ENCODE peak calls at places on chromosome 3, in six cellular contexts. One of them, this sample, is unnamed.

GRCh38 chr3:101066776-101067175 is 73.6 kb upstream of the ABI3BP start:
- DNase-seq in progenitor cell of endocrine pancreas: no peak
- DNase-seq in AG09319: no peak
- DNase-seq in cardiac fibroblast: peak; percentile 76
- DNase-seq in transverse colon: no peak
- DNase-seq in foreskin fibroblast: no peak
- DNase-seq in this sample: no peak

GRCh38 chr3:126288314-126288713 is 68.9 kb downstream of the KLF15 start:
- DNase-seq in foreskin fibroblast: no peak
- DNase-seq in progenitor cell of endocrine pancreas: no peak
- DNase-seq in AG09319: no peak
- DNase-seq in cardiac fibroblast: no peak
- DNase-seq in transverse colon: peak; percentile 31
- DNase-seq in this sample: no peak

GRCh38 chr3:146125946-146126345 is 35.0 kb downstream of the PLOD2 start:
- DNase-seq in cardiac fibroblast: peak; percentile 98
- DNase-seq in progenitor cell of endocrine pancreas: no peak
- DNase-seq in transverse colon: no peak
- DNase-seq in AG09319: peak; percentile 79
- DNase-seq in foreskin fibroblast: peak; percentile 82
- DNase-seq in this sample: no peak

GRCh38 chr3:114799789-114800188 is 347.3 kb downstream of the ZBTB20 start:
- DNase-seq in foreskin fibroblast: no peak
- DNase-seq in AG09319: no peak
- DNase-seq in progenitor cell of endocrine pancreas: no peak
- DNase-seq in transverse colon: no peak
- DNase-seq in cardiac fibroblast: no peak
- DNase-seq in this sample: no peak

GRCh38 chr3:55669133-55669532 is 182.0 kb upstream of the WNT5A start:
- DNase-seq in cardiac fibroblast: no peak
- DNase-seq in foreskin fibroblast: no peak
- DNase-seq in progenitor cell of endocrine pancreas: no peak
- DNase-seq in AG09319: no peak
- DNase-seq in transverse colon: no peak
- DNase-seq in this sample: no peak

GRCh38 chr3:42601898-42602581 is 1.6 kb downstream of the NKTR start:
- DNase-seq in AG09319: no peak
- DNase-seq in progenitor cell of endocrine pancreas: no peak
- DNase-seq in cardiac fibroblast: peak; percentile 21
- DNase-seq in foreskin fibroblast: no peak
- DNase-seq in transverse colon: no peak
- DNase-seq in this sample: no peak

GRCh38 chr3:192186508-192186907 is 540.8 kb downstream of the FGF12 start:
- DNase-seq in progenitor cell of endocrine pancreas: no peak
- DNase-seq in transverse colon: no peak
- DNase-seq in AG09319: no peak
- DNase-seq in foreskin fibroblast: no peak
- DNase-seq in cardiac fibroblast: peak; percentile 9
- DNase-seq in this sample: no peak

GRCh38 chr3:72475258-72476138 is 372.7 kb downstream of the SHQ1 start:
- DNase-seq in AG09319: no peak
- DNase-seq in transverse colon: no peak
- DNase-seq in progenitor cell of endocrine pancreas: no peak
- DNase-seq in foreskin fibroblast: no peak
- DNase-seq in cardiac fibroblast: no peak
- DNase-seq in this sample: no peak

GRCh38 chr3:77303943-77304778 is 264.3 kb downstream of the ROBO2 start:
- DNase-seq in AG09319: no peak
- DNase-seq in cardiac fibroblast: no peak
- DNase-seq in progenitor cell of endocrine pancreas: no peak
- DNase-seq in transverse colon: no peak
- DNase-seq in foreskin fibroblast: no peak
- DNase-seq in this sample: no peak

GRCh38 chr3:87052499-87053260 is 61.7 kb upstream of the VGLL3 start:
- DNase-seq in cardiac fibroblast: no peak
- DNase-seq in foreskin fibroblast: no peak
- DNase-seq in transverse colon: no peak
- DNase-seq in progenitor cell of endocrine pancreas: peak; percentile 9
- DNase-seq in AG09319: no peak
- DNase-seq in this sample: no peak

GRCh38 chr3:106423321-106424225 is 554.8 kb upstream of the CBLB start:
- DNase-seq in cardiac fibroblast: peak; percentile 60
- DNase-seq in AG09319: no peak
- DNase-seq in foreskin fibroblast: no peak
- DNase-seq in progenitor cell of endocrine pancreas: no peak
- DNase-seq in transverse colon: no peak
- DNase-seq in this sample: no peak

GRCh38 chr3:130950641-130951040 is 56.8 kb downstream of the ATP2C1 start:
- DNase-seq in transverse colon: no peak
- DNase-seq in foreskin fibroblast: peak; percentile 27
- DNase-seq in cardiac fibroblast: peak; percentile 76
- DNase-seq in progenitor cell of endocrine pancreas: no peak
- DNase-seq in AG09319: no peak
- DNase-seq in this sample: no peak

GRCh38 chr3:66831931-66832330 is 166.2 kb upstream of the KBTBD8 start:
- DNase-seq in AG09319: no peak
- DNase-seq in progenitor cell of endocrine pancreas: no peak
- DNase-seq in transverse colon: no peak
- DNase-seq in cardiac fibroblast: no peak
- DNase-seq in foreskin fibroblast: no peak
- DNase-seq in this sample: no peak

GRCh38 chr3:104696470-104696869 is 670.2 kb upstream of the ALCAM start:
- DNase-seq in foreskin fibroblast: no peak
- DNase-seq in progenitor cell of endocrine pancreas: no peak
- DNase-seq in AG09319: no peak
- DNase-seq in transverse colon: no peak
- DNase-seq in cardiac fibroblast: no peak
- DNase-seq in this sample: no peak

GRCh38 chr3:52039426-52039825 is 16.9 kb downstream of the DUSP7 start:
- DNase-seq in progenitor cell of endocrine pancreas: no peak
- DNase-seq in cardiac fibroblast: no peak
- DNase-seq in foreskin fibroblast: no peak
- DNase-seq in AG09319: no peak
- DNase-seq in transverse colon: no peak
- DNase-seq in this sample: no peak

GRCh38 chr3:52043750-52044149 is 12.6 kb downstream of the DUSP7 start:
- DNase-seq in cardiac fibroblast: no peak
- DNase-seq in progenitor cell of endocrine pancreas: no peak
- DNase-seq in AG09319: no peak
- DNase-seq in foreskin fibroblast: no peak
- DNase-seq in transverse colon: no peak
- DNase-seq in this sample: no peak

GRCh38 chr3:52039846-52040245 is 16.5 kb downstream of the DUSP7 start:
- DNase-seq in AG09319: no peak
- DNase-seq in cardiac fibroblast: peak; percentile 58
- DNase-seq in transverse colon: no peak
- DNase-seq in foreskin fibroblast: no peak
- DNase-seq in progenitor cell of endocrine pancreas: peak; percentile 30
- DNase-seq in this sample: no peak

GRCh38 chr3:52040600-52040999 is 15.8 kb downstream of the DUSP7 start:
- DNase-seq in foreskin fibroblast: no peak
- DNase-seq in progenitor cell of endocrine pancreas: no peak
- DNase-seq in AG09319: no peak
- DNase-seq in transverse colon: no peak
- DNase-seq in cardiac fibroblast: no peak
- DNase-seq in this sample: no peak

DNA sequence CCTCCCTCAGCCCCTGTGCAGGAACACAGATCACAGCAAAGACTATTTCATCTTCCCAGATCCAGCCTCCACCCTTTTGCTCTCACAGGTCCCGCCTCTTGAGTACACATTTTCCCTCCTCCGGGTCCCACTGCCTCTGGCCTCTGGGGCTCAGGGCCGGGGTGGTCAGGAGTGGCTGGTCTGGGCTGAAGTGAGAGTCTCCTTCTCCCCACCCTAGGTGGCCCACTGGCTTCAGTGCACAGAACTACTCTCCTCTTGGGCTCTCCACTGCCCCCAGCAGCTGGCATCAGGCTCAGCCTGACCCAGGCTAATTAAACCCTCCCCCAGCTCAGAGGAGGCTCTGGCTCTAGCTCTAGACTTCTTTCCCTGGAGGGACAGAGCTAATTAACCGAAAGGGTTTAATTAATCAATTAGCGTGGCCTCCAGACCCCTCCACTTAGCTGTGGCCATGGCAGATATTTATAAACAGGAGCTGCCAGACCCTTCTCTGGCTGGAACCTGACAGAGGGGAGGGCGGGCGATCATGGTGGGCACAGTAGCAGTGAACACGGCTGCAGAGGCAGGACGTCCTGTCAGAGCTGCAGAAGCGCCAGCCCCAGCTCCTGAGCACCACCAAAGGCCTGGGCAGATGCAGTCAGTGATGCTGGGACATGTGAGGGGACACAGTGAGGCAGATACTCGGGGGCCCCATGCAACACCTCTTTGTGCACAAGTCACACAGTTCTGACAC is 15.1 kb downstream of the DUSP7 start:
- DNase-seq in AG09319: no peak
- DNase-seq in cardiac fibroblast: no peak
- DNase-seq in transverse colon: no peak
- DNase-seq in progenitor cell of endocrine pancreas: no peak
- DNase-seq in foreskin fibroblast: no peak
- DNase-seq in this sample: no peak
- TF ChIP-seq CTCF in AG09319: peak; percentile 13
- TF ChIP-seq CTCF in cardiac fibroblast: peak; percentile 36
- TF ChIP-seq CTCF in transverse colon: no peak
- TF ChIP-seq CTCF in progenitor cell of endocrine pancreas: peak; percentile 26
- TF ChIP-seq CTCF in foreskin fibroblast: peak; percentile 34
- TF ChIP-seq CTCF in this sample: no peak

DNA sequence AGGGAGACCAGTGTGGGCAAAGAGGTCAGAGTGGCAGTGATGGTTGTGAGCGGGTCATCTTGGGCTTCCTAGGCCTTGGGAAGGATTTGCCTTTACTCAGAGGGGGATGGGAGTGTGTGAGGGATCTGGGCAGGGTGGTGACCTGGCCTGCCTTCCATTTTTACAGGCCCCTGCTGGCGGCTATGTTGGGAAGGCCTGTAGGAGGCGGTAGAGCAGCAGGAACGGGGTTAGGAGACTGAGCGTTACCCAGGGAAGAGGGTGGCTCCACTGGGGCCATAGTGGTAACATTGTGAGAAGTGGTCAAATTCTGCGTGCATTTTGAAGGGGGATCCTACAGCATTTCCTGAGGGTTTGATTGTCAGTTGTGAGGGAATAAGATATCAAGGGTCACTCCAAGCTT is 307.3 kb upstream of the CTDSPL start:
- DNase-seq in transverse colon: no peak
- DNase-seq in foreskin fibroblast: no peak
- DNase-seq in AG09319: no peak
- DNase-seq in cardiac fibroblast: no peak
- DNase-seq in progenitor cell of endocrine pancreas: no peak
- DNase-seq in this sample: no peak
- TF ChIP-seq CTCF in transverse colon: no peak
- TF ChIP-seq CTCF in foreskin fibroblast: no peak
- TF ChIP-seq CTCF in AG09319: no peak
- TF ChIP-seq CTCF in cardiac fibroblast: peak; percentile 6
- TF ChIP-seq CTCF in progenitor cell of endocrine pancreas: peak; percentile 19
- TF ChIP-seq CTCF in this sample: no peak

GRCh38 chr3:47782538-47783308 is 1.0 kb upstream of the SMARCC1 start:
- DNase-seq in transverse colon: no peak
- DNase-seq in AG09319: no peak
- DNase-seq in cardiac fibroblast: no peak
- DNase-seq in progenitor cell of endocrine pancreas: no peak
- DNase-seq in foreskin fibroblast: no peak
- DNase-seq in this sample: no peak

GRCh38 chr3:47781326-47781684 is 388 bp downstream of the SMARCC1 start:
- DNase-seq in progenitor cell of endocrine pancreas: peak; percentile 61
- DNase-seq in foreskin fibroblast: peak; percentile 22
- DNase-seq in cardiac fibroblast: no peak
- DNase-seq in AG09319: no peak
- DNase-seq in transverse colon: peak; percentile 70
- DNase-seq in this sample: peak; percentile 76

GRCh38 chr3:47780727-47781325 is 867 bp downstream of the SMARCC1 start:
- DNase-seq in cardiac fibroblast: peak; percentile 48
- DNase-seq in transverse colon: no peak
- DNase-seq in AG09319: no peak
- DNase-seq in foreskin fibroblast: no peak
- DNase-seq in progenitor cell of endocrine pancreas: no peak
- DNase-seq in this sample: no peak

GRCh38 chr3:47783673-47784072 is 2.0 kb upstream of the SMARCC1 start:
- DNase-seq in progenitor cell of endocrine pancreas: no peak
- DNase-seq in AG09319: no peak
- DNase-seq in transverse colon: no peak
- DNase-seq in cardiac fibroblast: no peak
- DNase-seq in foreskin fibroblast: no peak
- DNase-seq in this sample: no peak

DNA sequence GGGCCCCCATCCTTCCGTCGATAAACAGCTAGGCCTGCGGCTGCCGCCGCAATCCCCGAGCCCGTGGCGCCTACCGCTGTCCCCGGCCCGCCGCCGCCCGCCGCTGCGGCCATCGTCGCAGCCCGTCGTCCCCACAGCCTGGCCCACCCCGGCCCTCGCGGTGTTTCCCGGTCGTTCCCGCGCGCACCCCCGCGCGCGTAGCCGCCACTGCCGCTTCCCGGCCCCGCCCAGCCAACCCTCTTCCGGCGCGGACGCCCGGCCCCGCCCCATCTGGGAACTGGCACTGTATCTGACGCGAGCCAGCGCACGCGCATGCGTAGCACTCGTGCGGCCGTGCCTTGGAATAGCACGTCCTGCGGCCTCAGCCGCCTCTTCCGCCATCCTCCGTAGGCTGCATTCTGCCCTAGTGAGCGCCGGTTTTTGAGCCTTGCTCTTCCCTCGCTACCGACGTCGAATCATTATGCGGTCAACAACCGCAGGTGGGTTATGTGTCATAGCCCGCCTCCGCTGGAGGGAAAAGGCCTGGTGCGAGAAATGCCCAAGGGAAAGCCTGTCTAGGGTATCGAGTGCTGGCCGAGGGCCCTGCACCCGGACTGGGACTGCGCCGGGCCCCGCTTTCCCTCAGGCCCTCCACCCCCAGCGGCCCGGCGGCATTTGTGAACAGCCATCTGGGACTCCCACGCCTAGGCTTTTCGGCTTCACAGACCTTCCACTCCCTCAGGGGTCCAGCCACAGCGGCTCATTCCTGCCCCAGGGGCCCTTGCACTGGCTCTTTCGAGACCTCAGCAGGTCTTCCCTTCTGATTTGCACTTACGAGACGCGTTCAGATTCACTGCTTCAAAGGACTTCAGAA is at the start of gene SMARCC1:
- DNase-seq in transverse colon: peak; percentile 99
- DNase-seq in progenitor cell of endocrine pancreas: peak; percentile 98
- DNase-seq in foreskin fibroblast: peak; percentile 98
- DNase-seq in AG09319: peak; percentile 93
- DNase-seq in cardiac fibroblast: peak; percentile 97
- DNase-seq in this sample: peak; percentile 98
- TF ChIP-seq CTCF in transverse colon: peak; percentile 17
- TF ChIP-seq CTCF in progenitor cell of endocrine pancreas: no peak
- TF ChIP-seq CTCF in foreskin fibroblast: no peak
- TF ChIP-seq CTCF in AG09319: no peak
- TF ChIP-seq CTCF in cardiac fibroblast: no peak
- TF ChIP-seq CTCF in this sample: no peak

DNA sequence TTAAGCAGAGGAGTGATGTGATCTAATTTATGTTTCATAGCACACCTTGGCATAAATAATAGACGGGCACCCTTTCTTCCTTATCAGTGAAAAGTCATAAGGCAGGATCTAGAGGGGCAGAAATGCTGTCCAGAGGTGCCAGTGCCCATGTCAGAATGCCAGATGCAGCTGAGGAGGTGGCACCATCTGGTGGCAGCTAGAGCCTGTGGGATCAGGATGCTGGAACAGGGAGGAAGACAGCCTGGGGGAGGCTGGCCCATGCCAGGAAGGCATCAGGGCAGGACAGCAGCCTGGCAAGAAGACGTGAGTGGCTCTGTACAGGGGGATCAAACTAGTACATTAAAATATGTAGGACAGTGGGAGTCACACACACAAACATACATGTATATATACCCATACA is 16.5 kb downstream of the MYH15 start:
- DNase-seq in progenitor cell of endocrine pancreas: no peak
- DNase-seq in AG09319: no peak
- DNase-seq in cardiac fibroblast: no peak
- DNase-seq in foreskin fibroblast: no peak
- DNase-seq in transverse colon: peak; percentile 37
- DNase-seq in this sample: no peak
- TF ChIP-seq CTCF in progenitor cell of endocrine pancreas: peak; percentile 22
- TF ChIP-seq CTCF in AG09319: peak; percentile 20
- TF ChIP-seq CTCF in cardiac fibroblast: peak; percentile 17
- TF ChIP-seq CTCF in foreskin fibroblast: no peak
- TF ChIP-seq CTCF in transverse colon: peak; percentile 16
- TF ChIP-seq CTCF in this sample: peak; percentile 26

This sample was measured in GM13976.